ENCODE peak calls at places on chromosome 1, in seven cellular contexts. A, R, L, C, X, O and K are unnamed samples.

GRCh38 chr1:187096689-187097088 is 267.9 kb downstream of the PLA2G4A start:
- DNase-seq in A (no peak), R (no peak), L (no peak), C (no peak), X (no peak), O (peak; percentile 46), K (no peak)

GRCh38 chr1:70874063-70874462 is 173.6 kb downstream of the PTGER3 start:
- DNase-seq in A (no peak), R (peak; percentile 27), L (no peak), C (no peak), X (no peak), O (no peak), K (no peak)

GRCh38 chr1:77400781-77401180 is 119.0 kb downstream of the AK5 start:
- DNase-seq in A (no peak), R (no peak), L (no peak), C (no peak), X (peak; percentile 62), O (no peak), K (peak; percentile 57)

GRCh38 chr1:147720557-147720956 is 39.8 kb downstream of the GJA5 start:
- DNase-seq in A (no peak), R (no peak), L (no peak), C (no peak), X (no peak), O (no peak), K (no peak)

GRCh38 chr1:32400876-32401631 is 6.8 kb upstream of the BSDC1 start:
- DNase-seq in A (peak; percentile 93), R (peak; percentile 92), L (peak; percentile 86), C (peak; percentile 87), X (peak; percentile 94), O (peak; percentile 95), K (peak; percentile 92)

GRCh38 chr1:218521414-218522169 is 176.5 kb downstream of the TGFB2 start:
- DNase-seq in A (no peak), R (peak; percentile 54), L (no peak), C (no peak), X (no peak), O (peak; percentile 65), K (no peak)

GRCh38 chr1:67679691-67680090 is 5.3 kb upstream of the GADD45A start:
- DNase-seq in A (no peak), R (no peak), L (no peak), C (no peak), X (peak; percentile 61), O (peak; percentile 31), K (peak; percentile 45)

GRCh38 chr1:228329887-228330286 is 76.7 kb downstream of the TRIM11 start:
- DNase-seq in A (no peak), R (no peak), L (no peak), C (no peak), X (no peak), O (no peak), K (no peak)

GRCh38 chr1:183200451-183200850 is 14.4 kb downstream of the LAMC2 start:
- DNase-seq in A (no peak), R (no peak), L (no peak), C (no peak), X (no peak), O (no peak), K (no peak)

GRCh38 chr1:37865348-37866119 is 6.1 kb upstream of the MTF1 start:
- DNase-seq in A (no peak), R (no peak), L (no peak), C (no peak), X (peak; percentile 26), O (peak; percentile 73), K (peak; percentile 10)

GRCh38 chr1:180720753-180721152 is 88.9 kb downstream of the XPR1 start:
- DNase-seq in A (no peak), R (no peak), L (no peak), C (no peak), X (no peak), O (peak; percentile 1), K (no peak)

DNA sequence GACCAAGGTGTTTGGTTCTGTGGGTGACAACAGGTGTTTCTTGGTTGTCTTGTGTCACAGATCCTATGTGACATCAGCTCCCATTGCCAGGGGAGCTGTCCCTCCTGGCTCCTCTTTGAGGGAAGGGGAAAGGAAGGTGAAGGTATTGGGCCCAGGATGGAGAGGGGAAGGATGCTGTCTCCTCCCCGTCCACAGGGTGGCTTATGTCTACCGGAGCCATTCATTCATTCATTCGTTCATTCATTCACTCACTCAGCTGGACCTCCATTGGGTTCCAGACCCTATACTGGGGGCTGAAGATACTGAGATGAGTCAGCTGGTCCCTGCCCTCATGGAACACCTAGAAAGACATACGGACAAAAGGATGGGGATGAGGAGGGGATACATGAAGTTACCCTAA is 38.9 kb downstream of the EPHB2 start:
- DNase-seq in A (no peak), R (no peak), L (no peak), C (no peak), X (no peak), O (no peak), K (no peak)
- TF ChIP-seq CTCF in A (peak; percentile 3), R (no peak), L (no peak), C (no peak), X (no peak), O (no peak), K (no peak)

DNA sequence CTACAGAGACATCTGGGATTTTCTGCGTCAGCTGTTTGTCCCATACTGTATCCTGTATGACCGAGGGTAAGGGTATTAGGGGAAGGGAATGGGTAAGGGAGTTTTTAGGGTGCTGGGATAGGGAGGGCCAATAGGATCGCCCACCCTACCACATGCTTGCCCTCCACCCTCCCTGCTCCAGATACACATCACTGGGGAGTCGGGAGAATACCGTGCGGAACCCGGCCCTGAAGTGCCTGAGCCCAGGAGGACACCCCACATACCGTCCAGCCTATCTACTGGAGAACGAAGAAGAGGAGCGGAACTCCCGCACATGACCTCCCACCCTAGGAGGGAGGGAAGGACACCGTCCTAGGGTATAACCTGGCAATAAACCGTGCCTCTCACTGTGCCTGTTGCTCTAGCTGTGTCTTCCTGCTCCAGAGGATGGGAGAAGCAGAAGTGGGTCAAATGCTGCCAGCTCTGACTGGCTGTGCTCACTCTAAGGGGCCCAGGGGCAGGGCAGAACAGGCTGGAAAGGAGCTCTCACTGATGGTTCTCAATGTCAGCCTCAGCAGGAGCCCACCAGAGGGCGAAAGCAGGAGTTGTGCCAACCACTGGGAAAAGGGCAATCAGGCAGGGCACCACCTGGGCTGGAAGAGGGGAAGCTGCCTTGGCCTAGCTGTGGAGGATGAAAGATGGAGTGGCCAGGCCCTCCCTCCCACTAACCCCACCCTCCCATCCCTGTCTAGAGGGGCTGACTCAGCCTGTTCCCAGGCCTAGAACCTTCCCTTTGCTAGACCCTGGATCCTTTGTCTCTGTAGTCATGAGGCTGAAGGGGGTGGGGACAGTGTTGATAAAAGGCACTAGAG is 440 bp upstream of the LENEP start:
- DNase-seq in A (peak; percentile 57), R (peak; percentile 12), L (no peak), C (no peak), X (peak; percentile 64), O (peak; percentile 74), K (peak; percentile 52)
- TF ChIP-seq CTCF in A (no peak), R (no peak), L (no peak), C (no peak), X (peak; percentile 40), O (peak; percentile 20), K (no peak)

GRCh38 chr1:113714606-113715269 is 44.5 kb downstream of the PHTF1 start:
- DNase-seq in A (no peak), R (no peak), L (no peak), C (no peak), X (no peak), O (peak; percentile 3), K (no peak)
- TF ChIP-seq CTCF in A (no peak), R (no peak), L (no peak), C (no peak), X (no peak), O (peak; percentile 1), K (no peak)

GRCh38 chr1:54488065-54488750 is 59.8 kb upstream of the ACOT11 start:
- DNase-seq in A (peak; percentile 95), R (peak; percentile 86), L (peak; percentile 96), C (peak; percentile 97), X (peak; percentile 83), O (peak; percentile 78), K (peak; percentile 65)
- TF ChIP-seq CTCF in A (peak; percentile 15), R (no peak), L (peak; percentile 45), C (no peak), X (peak; percentile 9), O (peak; percentile 6), K (no peak)

GRCh38 chr1:97056386-97056785 is 334.8 kb downstream of the PTBP2 start:
- DNase-seq in A (no peak), R (no peak), L (no peak), C (no peak), X (no peak), O (no peak), K (no peak)
- TF ChIP-seq CTCF in A (no peak), R (no peak), L (no peak), C (no peak), X (no peak), O (no peak), K (no peak)

GRCh38 chr1:165942062-165942461 is 114.6 kb downstream of the UCK2 start:
- DNase-seq in A (no peak), R (no peak), L (no peak), C (no peak), X (no peak), O (no peak), K (no peak)

GRCh38 chr1:165938844-165939243 is 111.4 kb downstream of the UCK2 start:
- DNase-seq in A (no peak), R (no peak), L (no peak), C (no peak), X (no peak), O (no peak), K (no peak)

GRCh38 chr1:165941531-165941930 is 114.1 kb downstream of the UCK2 start:
- DNase-seq in A (no peak), R (no peak), L (no peak), C (no peak), X (no peak), O (no peak), K (no peak)

GRCh38 chr1:165945911-165946310 is 118.5 kb downstream of the UCK2 start:
- DNase-seq in A (no peak), R (no peak), L (no peak), C (no peak), X (no peak), O (no peak), K (no peak)

GRCh38 chr1:165943198-165943597 is 115.8 kb downstream of the UCK2 start:
- DNase-seq in A (no peak), R (no peak), L (no peak), C (no peak), X (no peak), O (peak; percentile 10), K (no peak)
- TF ChIP-seq CTCF in A (no peak), R (no peak), L (no peak), C (no peak), X (no peak), O (no peak), K (no peak)

DNA sequence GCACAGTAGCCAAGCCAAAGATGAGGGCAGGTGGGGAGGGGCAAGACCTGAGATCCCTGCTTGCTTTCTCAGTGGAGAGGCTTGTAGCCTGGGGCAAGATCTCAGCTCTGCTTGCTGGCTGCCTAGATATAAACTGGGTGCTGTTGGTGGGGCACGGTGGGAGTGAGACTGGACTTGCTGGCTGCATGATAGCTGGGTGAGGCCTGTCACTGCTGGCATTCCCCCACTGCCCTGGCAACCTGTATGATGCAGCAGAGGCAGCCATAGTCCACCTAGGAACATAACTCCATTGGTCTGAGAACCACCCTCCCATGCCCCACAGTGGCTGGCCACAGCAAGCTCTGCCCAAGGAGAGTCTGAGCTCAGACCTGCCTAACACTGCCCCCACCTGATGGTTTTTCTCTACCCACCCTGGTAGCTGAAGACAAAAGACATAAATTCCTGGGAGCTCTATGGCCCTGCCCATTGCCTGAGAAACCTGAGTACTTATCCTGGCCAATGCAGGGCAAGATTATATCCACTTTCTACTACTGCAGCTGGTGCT is 261.9 kb upstream of the DEPDC1 start:
- DNase-seq in A (no peak), R (no peak), L (no peak), C (no peak), X (no peak), O (no peak), K (no peak)
- TF ChIP-seq CTCF in A (no peak), R (no peak), L (no peak), C (no peak), X (no peak), O (no peak), K (no peak)